ENCODE peak calls at places on chromosomes 6 and 20, in six cellular contexts. L is SK-N-SH, J is RWPE1, U is cardiac fibroblast, X is IMR-90, C is mucosa of descending colon. G is an unnamed sample.

GRCh38 chr6:119484598-119484997 is 135.0 kb upstream of the MAN1A1 start:
- DNase-seq in J (peak), C (no peak), X (peak), L (no peak), U (peak), G (no peak)

GRCh38 chr20:1294497-1294896 is 28.4 kb downstream of the SNPH start:
- DNase-seq in U (no peak), C (no peak), J (no peak), X (no peak), L (no peak), G (no peak)

GRCh38 chr6:15577550-15578171 is 85.2 kb downstream of the DTNBP1 start:
- DNase-seq in J (no peak), L (no peak), X (peak), U (no peak), C (no peak), G (no peak)

GRCh38 chr6:168061269-168062210 is 17.5 kb downstream of the FRMD1 start:
- DNase-seq in L (no peak), J (no peak), U (no peak), X (no peak), C (no peak), G (no peak)

GRCh38 chr20:3000852-3001523 is 42.4 kb upstream of the GNRH2 start:
- DNase-seq in X (peak), J (peak), L (peak), U (peak), C (peak), G (no peak)

GRCh38 chr6:145904391-145904790 is 59.8 kb downstream of the SHPRH start:
- DNase-seq in X (no peak), L (no peak), J (no peak), U (no peak), C (no peak), G (no peak)

GRCh38 chr6:22328499-22328898 is 31.7 kb upstream of the PRL start:
- DNase-seq in X (no peak), U (no peak), L (no peak), J (no peak), C (no peak), G (no peak)

GRCh38 chr6:74936886-74937285 is 269.0 kb downstream of the COL12A1 start:
- DNase-seq in C (no peak), U (peak), X (peak), J (no peak), L (no peak), G (no peak)

GRCh38 chr6:19472850-19473249 is 364.3 kb upstream of the ID4 start:
- DNase-seq in U (peak), X (no peak), L (no peak), J (no peak), C (peak), G (peak)

GRCh38 chr20:17504326-17504897 is 26.8 kb downstream of the BFSP1 start:
- DNase-seq in J (peak), C (peak), L (peak), X (no peak), U (no peak), G (no peak)

GRCh38 chr6:130366011-130366963 is at the start of gene TMEM200A:
- DNase-seq in U (peak), C (peak), J (peak), X (peak), L (peak), G (peak)

GRCh38 chr6:130362128-130362527 is 3.7 kb upstream of the TMEM200A start:
- DNase-seq in U (peak), X (no peak), C (peak), J (peak), L (no peak), G (no peak)

GRCh38 chr6:130367767-130368166 is 1.9 kb downstream of the TMEM200A start:
- DNase-seq in J (no peak), X (no peak), C (no peak), L (no peak), U (no peak), G (no peak)

GRCh38 chr6:130364224-130364780 is 1.5 kb upstream of the TMEM200A start:
- DNase-seq in J (no peak), C (no peak), U (no peak), X (no peak), L (no peak), G (no peak)

DNA sequence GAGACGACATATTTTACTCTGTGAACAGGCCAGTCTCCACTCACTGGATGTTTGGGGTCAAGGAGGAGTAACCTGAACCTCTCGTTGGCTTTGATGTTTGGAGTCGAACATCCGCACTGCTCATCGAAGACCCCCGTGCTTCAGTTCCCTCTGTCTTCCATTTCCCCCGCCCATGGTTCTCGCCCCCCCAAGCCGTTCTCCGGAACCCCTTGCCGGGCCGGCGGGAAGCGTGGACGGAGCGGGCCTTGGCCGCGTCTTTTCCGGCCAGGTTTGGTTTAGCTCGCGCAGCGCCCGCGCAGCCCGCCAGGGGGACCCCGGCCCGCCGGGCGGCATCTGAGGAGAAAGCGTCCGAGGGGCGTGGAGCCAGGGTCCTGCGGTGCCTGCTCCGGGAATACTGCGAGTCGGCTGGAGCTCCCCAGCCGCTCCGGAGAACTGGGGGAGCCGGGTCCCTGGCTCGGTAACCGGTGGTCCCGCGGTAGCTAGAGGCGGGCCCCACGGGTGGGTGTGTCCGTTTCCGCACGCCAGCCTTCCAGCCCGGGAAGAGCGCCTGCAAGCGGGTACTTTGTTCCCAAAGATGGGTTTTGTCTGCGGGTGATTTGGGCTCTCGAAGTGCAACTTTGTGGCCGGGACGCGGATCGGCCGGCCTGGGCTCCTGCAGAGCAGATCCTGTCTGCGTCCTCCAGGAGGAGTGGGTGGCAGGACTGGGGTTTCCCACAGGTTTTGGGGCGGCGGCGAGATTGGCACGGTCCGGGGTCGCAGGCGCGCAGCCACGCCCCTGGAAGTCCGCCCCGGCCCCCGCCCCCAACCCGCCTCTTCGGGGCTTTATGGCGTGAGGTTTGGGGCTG is 429 bp upstream of the TMEM200A start:
- DNase-seq in C (peak), X (peak), U (peak), L (peak), J (peak), G (peak)
- TF ChIP-seq CTCF in C (peak), X (peak), U (peak), L (peak), J (peak), G (peak)

GRCh38 chr6:110341671-110342304 is 16.4 kb downstream of the METTL24 start:
- DNase-seq in C (peak), U (peak), X (peak), L (peak), J (no peak), G (peak)
- TF ChIP-seq CTCF in C (no peak), U (peak), X (peak), L (peak), J (no peak), G (peak)

GRCh38 chr6:12890171-12890790 is 173.7 kb downstream of the PHACTR1 start:
- DNase-seq in C (peak), L (no peak), X (no peak), U (peak), J (no peak), G (no peak)
- TF ChIP-seq CTCF in C (peak), L (peak), X (peak), U (peak), J (peak), G (peak)

DNA sequence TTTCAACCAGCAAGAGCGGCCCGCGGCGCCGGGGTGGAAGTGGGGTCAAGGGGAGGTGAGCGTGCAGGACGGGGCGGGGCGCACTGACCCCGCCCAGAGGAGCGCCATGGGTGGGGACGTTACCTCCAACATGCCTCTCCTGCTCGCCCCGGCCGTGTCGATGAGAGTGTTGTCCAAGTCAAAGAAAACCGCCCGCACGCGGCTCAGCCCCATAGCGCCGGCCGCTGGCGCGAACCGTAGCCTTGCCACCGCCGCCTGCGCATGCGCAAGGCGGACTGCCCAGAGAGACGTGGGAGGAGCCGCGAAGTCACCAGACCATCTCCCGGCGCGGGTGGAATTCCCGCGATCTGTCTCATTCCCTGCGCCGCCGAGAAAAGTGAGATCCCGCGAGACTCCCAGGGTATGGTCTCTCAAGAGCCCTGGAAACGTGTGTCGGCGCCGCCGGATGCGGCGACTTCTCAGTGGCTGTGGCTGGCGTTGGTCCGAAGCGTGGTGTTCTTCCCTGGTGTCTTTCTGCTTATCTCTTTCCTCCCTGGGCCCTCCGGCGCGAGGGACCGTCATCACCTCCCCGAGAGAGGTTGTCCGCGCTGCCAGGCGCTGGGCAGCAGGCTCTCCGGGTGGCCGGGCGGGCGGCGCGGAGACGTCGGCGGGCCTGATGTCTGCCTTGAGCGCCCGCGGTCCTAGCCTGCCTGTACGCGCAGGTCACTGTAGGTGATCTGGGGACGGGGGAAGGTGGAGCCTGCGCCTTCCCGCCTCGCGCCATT is at the start of gene NANP:
- DNase-seq in X (peak), C (peak), U (peak), L (peak), J (peak), G (peak)
- TF ChIP-seq CTCF in X (no peak), C (no peak), U (no peak), L (no peak), J (no peak), G (no peak)

GRCh38 chr6:169292340-169293124 is 38.9 kb upstream of the THBS2 start:
- DNase-seq in X (peak), J (peak), L (no peak), U (peak), C (no peak), G (no peak)
- TF ChIP-seq CTCF in X (no peak), J (no peak), L (no peak), U (no peak), C (no peak), G (no peak)

GRCh38 chr20:51046021-51046985 is 23.4 kb upstream of the KCNG1 start:
- DNase-seq in X (no peak), U (no peak), L (no peak), J (no peak), C (no peak), G (no peak)
- TF ChIP-seq CTCF in X (no peak), U (no peak), L (no peak), J (no peak), C (no peak), G (no peak)

GRCh38 chr6:90610291-90610670 is 23.4 kb upstream of the MAP3K7 start:
- DNase-seq in J (no peak), C (no peak), X (no peak), L (peak), U (peak), G (no peak)

GRCh38 chr6:90611996-90612690 is 25.3 kb upstream of the MAP3K7 start:
- DNase-seq in C (no peak), J (no peak), X (no peak), L (peak), U (no peak), G (no peak)

GRCh38 chr6:90605749-90606344 is 19.0 kb upstream of the MAP3K7 start:
- DNase-seq in C (no peak), L (no peak), J (no peak), U (no peak), X (no peak), G (no peak)

GRCh38 chr6:90610671-90611542 is 24.0 kb upstream of the MAP3K7 start:
- DNase-seq in U (peak), C (no peak), L (peak), X (peak), J (peak), G (peak)

DNA sequence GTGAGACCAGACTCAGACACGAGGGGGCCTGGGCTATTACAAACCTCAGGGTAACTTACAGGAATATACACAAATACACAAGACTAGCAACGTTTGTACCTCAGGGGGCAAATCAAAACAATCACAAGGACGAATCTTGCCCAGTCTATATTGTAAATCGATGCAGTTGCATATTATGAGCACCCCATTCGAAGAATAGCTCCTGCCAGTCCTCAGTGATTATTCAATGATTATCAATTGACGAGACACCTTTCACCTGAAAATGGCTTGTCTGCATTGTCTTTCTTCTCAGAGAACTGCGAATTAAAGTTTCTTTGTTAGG is 24.6 kb upstream of the MAP3K7 start:
- DNase-seq in J (no peak), U (no peak), X (no peak), C (no peak), L (no peak), G (no peak)
- TF ChIP-seq CTCF in J (no peak), U (no peak), X (no peak), C (no peak), L (no peak), G (peak)

DNA sequence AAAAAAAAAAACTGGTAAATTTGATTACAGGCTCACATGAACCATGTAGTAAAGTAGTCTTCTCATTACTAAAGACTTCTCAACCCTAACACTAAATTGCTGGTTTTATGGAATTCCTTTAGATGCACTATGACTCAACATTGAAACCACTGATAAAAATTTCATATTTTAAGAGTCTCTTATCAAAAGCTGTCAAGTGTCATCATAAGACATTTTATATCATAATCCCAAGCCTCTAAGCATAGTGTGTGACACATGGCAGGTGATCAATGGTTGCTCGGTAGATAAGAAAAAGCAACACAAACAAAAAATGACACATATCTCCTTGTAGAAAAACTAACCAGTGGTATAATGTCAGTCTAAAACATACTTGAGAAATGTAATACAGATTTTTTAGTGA is 258.4 kb downstream of the RNGTT start:
- DNase-seq in L (no peak), J (no peak), C (no peak), U (no peak), X (peak), G (no peak)
- TF ChIP-seq CTCF in L (no peak), J (no peak), C (no peak), U (no peak), X (no peak), G (no peak)

DNA sequence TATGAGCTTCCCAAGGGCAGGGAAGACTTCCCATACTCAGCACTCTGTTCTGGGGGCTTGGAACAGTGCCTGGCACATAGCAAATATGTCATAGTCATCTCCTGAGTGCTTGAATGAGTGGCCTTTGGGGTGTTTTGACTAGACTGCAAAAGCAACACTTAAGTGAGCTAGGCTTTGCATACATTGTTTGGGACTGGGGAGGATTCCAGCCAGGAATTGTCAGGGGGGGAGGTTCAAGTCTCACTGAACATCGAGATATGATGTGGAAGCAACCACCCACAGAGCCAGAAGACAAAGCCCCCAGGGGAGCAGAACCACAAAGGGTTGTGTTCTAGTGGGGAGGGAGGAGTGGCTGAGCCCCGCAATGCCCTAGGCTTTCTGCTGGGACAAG is 98.4 kb downstream of the SYCP2 start:
- DNase-seq in X (no peak), C (no peak), L (no peak), U (no peak), J (no peak), G (no peak)
- TF ChIP-seq CTCF in X (no peak), C (no peak), L (no peak), U (no peak), J (no peak), G (no peak)

G was measured in glutamatergic neuron.